ENCODE peak calls at places on chromosomes 3 and 15, in nine cellular contexts. X is heart right ventricle, I is A549, D is colonic mucosa, J is stomach, Y is left ventricle myocardium inferior, H is cardiac muscle cell, Z is esophagus squamous epithelium, C is A673. O is an unnamed sample.

GRCh38 chr3:24843955-24844354 is 349.3 kb upstream of the THRB start:
- DNase-seq in X (no peak), I (no peak), D (no peak), J (no peak), Y (no peak), H (no peak), Z (no peak), C (no peak), O (no peak)

GRCh38 chr15:31811641-31812040 is 218.7 kb upstream of the CHRNA7 start:
- DNase-seq in X (no peak), I (no peak), D (no peak), J (no peak), Y (no peak), H (no peak), Z (no peak), C (no peak), O (no peak)

GRCh38 chr3:194508486-194509449 is 22.0 kb upstream of the ATP13A3 start:
- DNase-seq in X (no peak), I (no peak), D (no peak), J (no peak), Y (no peak), H (no peak), Z (no peak), C (peak; percentile 32), O (no peak)

GRCh38 chr3:13004376-13004775 is 68.9 kb downstream of the IQSEC1 start:
- DNase-seq in X (no peak), I (no peak), D (peak; percentile 53), J (no peak), Y (peak; percentile 15), H (no peak), Z (no peak), C (no peak), O (no peak)

GRCh38 chr15:40937762-40938529 is 8.8 kb downstream of the DLL4 start:
- DNase-seq in X (no peak), I (peak; percentile 85), D (no peak), J (no peak), Y (no peak), H (no peak), Z (no peak), C (no peak), O (no peak)

GRCh38 chr3:85760342-85760741 is 801.6 kb downstream of the CADM2 start:
- DNase-seq in X (no peak), I (no peak), D (no peak), J (no peak), Y (no peak), H (no peak), Z (no peak), C (no peak), O (no peak)

GRCh38 chr15:41629883-41630282 is 30.3 kb upstream of the MGA start:
- DNase-seq in X (no peak), I (no peak), D (no peak), J (no peak), Y (no peak), H (no peak), Z (no peak), C (no peak), O (no peak)

GRCh38 chr3:120039642-120040610 is 54.3 kb downstream of the GSK3B start:
- DNase-seq in X (no peak), I (peak; percentile 22), D (no peak), J (no peak), Y (no peak), H (no peak), Z (no peak), C (no peak), O (peak; percentile 9)

GRCh38 chr15:58003810-58004209 is 61.7 kb downstream of the ALDH1A2 start:
- DNase-seq in X (no peak), I (no peak), D (no peak), J (no peak), Y (no peak), H (no peak), Z (no peak), C (peak; percentile 6), O (no peak)

GRCh38 chr15:64009798-64010241 is 36.5 kb downstream of the DAPK2 start:
- DNase-seq in X (no peak), I (no peak), D (no peak), J (no peak), Y (no peak), H (no peak), Z (no peak), C (no peak), O (no peak)

GRCh38 chr15:88989578-88989977 is 76.4 kb upstream of the MFGE8 start:
- DNase-seq in X (no peak), I (peak; percentile 49), D (no peak), J (no peak), Y (no peak), H (no peak), Z (no peak), C (no peak), O (no peak)

DNA sequence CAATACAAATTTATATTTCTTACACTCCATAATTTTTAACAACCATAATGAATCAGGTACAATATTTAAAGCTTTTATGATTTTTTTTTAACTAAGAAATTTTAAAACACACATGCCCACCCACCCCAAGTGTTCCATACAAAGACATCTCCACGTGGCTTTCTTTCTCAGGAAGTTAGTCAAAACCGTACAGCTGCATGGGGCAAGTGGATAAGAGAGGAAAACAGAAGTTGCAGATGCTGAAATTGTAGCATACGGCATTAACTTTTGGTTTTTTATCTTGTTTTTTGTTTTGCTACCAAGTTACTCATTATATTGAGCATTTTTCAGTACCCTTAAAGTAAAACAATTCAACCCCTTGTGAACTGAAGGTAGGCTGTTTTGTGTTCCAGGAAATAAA is 14.8 kb downstream of the GNB4 start:
- DNase-seq in X (no peak), I (no peak), D (no peak), J (no peak), Y (no peak), H (no peak), Z (no peak), C (no peak), O (no peak)
- H3K4me1 ChIP-seq in X (peaks cover 57% of the 10 kb centered on the region), I (no peaks in the 10 kb centered on the region), D (no peaks in the 10 kb centered on the region), J (peaks cover 51% of the 10 kb centered on the region), Y (peaks cover 64% of the 10 kb centered on the region), H (peaks cover 10% of the 10 kb centered on the region), Z (peaks cover 19% of the 10 kb centered on the region), C (peaks cover 45% of the 10 kb centered on the region), O (no peaks in the 10 kb centered on the region)

GRCh38 chr3:69084668-69085542 is at the start of gene ARL6IP5:
- DNase-seq in X (peak; percentile 95), I (peak; percentile 90), D (peak; percentile 95), J (peak; percentile 96), Y (peak; percentile 97), H (peak; percentile 94), Z (peak; percentile 72), C (peak; percentile 88), O (peak; percentile 90)
- TF ChIP-seq CTCF in X (no peak), I (no peak), D (no peak), J (no peak), Y (no peak), H (no peak), Z (no peak), C (no peak), O (no peak)

DNA sequence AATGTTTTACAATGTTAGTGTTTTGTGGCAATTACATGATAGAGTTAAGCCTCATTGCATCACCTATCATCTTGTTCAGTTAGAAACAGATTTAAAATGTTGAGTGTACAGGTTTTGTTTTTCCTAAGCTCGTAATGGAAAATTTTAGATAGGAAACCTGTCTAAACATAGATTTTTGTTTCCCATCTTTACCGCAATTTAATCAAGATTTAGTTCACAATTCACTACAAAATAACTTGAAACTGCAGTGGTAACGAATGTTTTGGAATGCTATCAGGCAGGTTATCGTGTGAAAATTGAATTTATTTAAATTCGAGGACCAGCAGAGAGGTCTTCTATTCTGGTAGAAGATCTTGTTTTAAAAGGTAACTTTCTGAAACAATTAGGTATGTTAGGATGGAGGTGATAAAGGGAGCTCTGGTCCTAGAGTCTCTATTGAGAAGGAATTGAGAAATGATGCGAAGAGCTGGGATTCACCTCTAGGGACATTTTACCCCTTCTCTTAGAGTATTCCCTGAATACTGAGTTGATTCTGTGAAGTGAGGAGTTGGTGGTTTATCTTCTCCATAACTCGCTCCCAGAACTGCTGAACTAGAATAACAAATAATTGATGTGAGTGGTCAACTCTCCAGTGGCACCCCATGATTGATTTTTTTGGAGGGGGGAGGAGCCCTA is 1.4 kb downstream of the DOCK3 start:
- DNase-seq in X (no peak), I (no peak), D (no peak), J (no peak), Y (no peak), H (no peak), Z (no peak), C (no peak), O (no peak)
- H3K4me3 ChIP-seq in X (no peak overlapping the region), I (no peak overlapping the region), D (no peak overlapping the region), J (no peak overlapping the region), Y (no peak overlapping the region), H (no peak overlapping the region), Z (no peak overlapping the region), C (no peak overlapping the region), O (no peak overlapping the region)

DNA sequence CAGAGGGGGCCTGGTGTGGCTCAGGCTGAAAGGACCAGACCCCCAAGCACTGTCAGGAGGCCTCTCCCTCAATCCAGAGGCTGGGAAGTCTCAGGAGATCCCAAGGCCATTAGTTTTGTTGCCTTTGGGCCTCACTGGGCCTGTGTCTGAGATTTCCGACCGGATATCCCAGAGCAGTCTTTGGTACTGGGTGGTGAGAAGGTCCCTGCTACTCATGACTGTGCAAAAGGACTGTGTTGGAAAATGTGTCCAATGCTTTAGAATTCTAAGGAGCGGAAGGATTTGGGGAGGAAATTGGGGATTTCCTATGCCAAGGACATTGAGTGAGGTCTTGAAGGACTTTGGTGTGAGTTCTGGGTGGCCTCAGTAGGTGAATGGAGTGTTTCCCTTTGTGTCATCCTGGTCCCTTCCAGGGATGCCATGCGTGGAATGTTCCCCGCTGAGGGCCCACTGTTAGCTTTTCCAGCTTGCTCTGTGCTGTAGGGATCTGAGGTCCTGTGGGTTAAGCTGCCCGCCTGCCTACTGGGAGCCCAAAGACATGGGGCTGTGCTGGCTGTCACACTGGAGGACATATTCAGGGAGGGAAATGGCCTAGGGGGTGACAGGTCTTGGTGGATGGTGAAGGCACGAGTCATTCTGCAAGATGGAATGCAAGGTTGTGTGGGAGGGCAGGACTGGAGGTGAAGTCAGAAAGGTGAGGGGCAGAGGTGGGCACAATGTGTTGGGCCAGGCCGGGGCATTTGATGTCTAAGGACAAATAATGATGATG is 16.4 kb downstream of the SMAD6 start:
- DNase-seq in X (no peak), I (no peak), D (no peak), J (no peak), Y (no peak), H (no peak), Z (no peak), C (no peak), O (no peak)
- H3K4me1 ChIP-seq in X (peaks cover 51% of the 10 kb centered on the region), I (peaks cover 91% of the 10 kb centered on the region), D (no peaks in the 10 kb centered on the region), J (peaks cover 45% of the 10 kb centered on the region), Y (peaks cover 78% of the 10 kb centered on the region), H (peaks cover 84% of the 10 kb centered on the region), Z (peaks cover 16% of the 10 kb centered on the region), C (peaks cover 51% of the 10 kb centered on the region), O (peaks cover 25% of the 10 kb centered on the region)

O was measured in Caco-2.